ENCODE peak calls at places on chromosomes 7 and 10, in six cellular contexts. One of them, this sample, is unnamed.

GRCh38 chr10:5737352-5737751 is 52.7 kb downstream of the TASOR2 start:
- DNase-seq in HTR-8/SVneo: no peak
- DNase-seq in transverse colon: no peak
- DNase-seq in BJ: no peak
- DNase-seq in HEK293T: peak
- DNase-seq in activated CD4-positive, alpha-beta T cell treated with anti-CD3 and anti-CD28 coated beads, Interleukin-2, amount 10 ng/mL, durations not matched to agents 7 days and 5 days: no peak
- DNase-seq in this sample: no peak

GRCh38 chr10:86956841-86957448 is 470 bp downstream of the MMRN2 start:
- DNase-seq in HTR-8/SVneo: no peak
- DNase-seq in transverse colon: no peak
- DNase-seq in activated CD4-positive, alpha-beta T cell treated with anti-CD3 and anti-CD28 coated beads, Interleukin-2, amount 10 ng/mL, durations not matched to agents 7 days and 5 days: no peak
- DNase-seq in BJ: no peak
- DNase-seq in HEK293T: no peak
- DNase-seq in this sample: no peak

GRCh38 chr10:60810437-60811182 is 32.3 kb downstream of the CDK1 start:
- DNase-seq in activated CD4-positive, alpha-beta T cell treated with anti-CD3 and anti-CD28 coated beads, Interleukin-2, amount 10 ng/mL, durations not matched to agents 7 days and 5 days: no peak
- DNase-seq in transverse colon: no peak
- DNase-seq in HEK293T: no peak
- DNase-seq in BJ: no peak
- DNase-seq in HTR-8/SVneo: no peak
- DNase-seq in this sample: no peak

GRCh38 chr7:27346531-27347260 is 104.1 kb downstream of the EVX1 start:
- DNase-seq in transverse colon: peak
- DNase-seq in BJ: peak
- DNase-seq in HTR-8/SVneo: peak
- DNase-seq in HEK293T: peak
- DNase-seq in activated CD4-positive, alpha-beta T cell treated with anti-CD3 and anti-CD28 coated beads, Interleukin-2, amount 10 ng/mL, durations not matched to agents 7 days and 5 days: no peak
- DNase-seq in this sample: no peak

GRCh38 chr7:3217166-3217565 is 83.9 kb upstream of the SDK1 start:
- DNase-seq in HEK293T: no peak
- DNase-seq in BJ: no peak
- DNase-seq in transverse colon: no peak
- DNase-seq in activated CD4-positive, alpha-beta T cell treated with anti-CD3 and anti-CD28 coated beads, Interleukin-2, amount 10 ng/mL, durations not matched to agents 7 days and 5 days: no peak
- DNase-seq in HTR-8/SVneo: no peak
- DNase-seq in this sample: no peak

GRCh38 chr7:89332026-89332425 is 536.5 kb upstream of the TEX47 start:
- DNase-seq in BJ: no peak
- DNase-seq in transverse colon: no peak
- DNase-seq in activated CD4-positive, alpha-beta T cell treated with anti-CD3 and anti-CD28 coated beads, Interleukin-2, amount 10 ng/mL, durations not matched to agents 7 days and 5 days: no peak
- DNase-seq in HEK293T: no peak
- DNase-seq in HTR-8/SVneo: no peak
- DNase-seq in this sample: no peak

GRCh38 chr7:94584113-94584512 is 71.8 kb downstream of the SGCE start:
- DNase-seq in BJ: peak
- DNase-seq in HTR-8/SVneo: no peak
- DNase-seq in transverse colon: no peak
- DNase-seq in activated CD4-positive, alpha-beta T cell treated with anti-CD3 and anti-CD28 coated beads, Interleukin-2, amount 10 ng/mL, durations not matched to agents 7 days and 5 days: no peak
- DNase-seq in HEK293T: no peak
- DNase-seq in this sample: no peak

GRCh38 chr10:70145166-70145665 is 1.3 kb downstream of the TYSND1 start:
- DNase-seq in HTR-8/SVneo: no peak
- DNase-seq in BJ: no peak
- DNase-seq in HEK293T: no peak
- DNase-seq in activated CD4-positive, alpha-beta T cell treated with anti-CD3 and anti-CD28 coated beads, Interleukin-2, amount 10 ng/mL, durations not matched to agents 7 days and 5 days: no peak
- DNase-seq in transverse colon: peak
- DNase-seq in this sample: peak

GRCh38 chr7:149495785-149496641 is 1.6 kb downstream of the ZNF746 start:
- DNase-seq in HEK293T: no peak
- DNase-seq in HTR-8/SVneo: no peak
- DNase-seq in BJ: no peak
- DNase-seq in activated CD4-positive, alpha-beta T cell treated with anti-CD3 and anti-CD28 coated beads, Interleukin-2, amount 10 ng/mL, durations not matched to agents 7 days and 5 days: no peak
- DNase-seq in transverse colon: peak
- DNase-seq in this sample: peak

GRCh38 chr7:46352335-46352954 is 431.4 kb upstream of the IGFBP3 start:
- DNase-seq in transverse colon: no peak
- DNase-seq in activated CD4-positive, alpha-beta T cell treated with anti-CD3 and anti-CD28 coated beads, Interleukin-2, amount 10 ng/mL, durations not matched to agents 7 days and 5 days: peak
- DNase-seq in BJ: peak
- DNase-seq in HEK293T: peak
- DNase-seq in HTR-8/SVneo: peak
- DNase-seq in this sample: peak

GRCh38 chr10:102281103-102281502 is 35.8 kb downstream of the GBF1 start:
- DNase-seq in transverse colon: no peak
- DNase-seq in HTR-8/SVneo: no peak
- DNase-seq in BJ: no peak
- DNase-seq in HEK293T: no peak
- DNase-seq in activated CD4-positive, alpha-beta T cell treated with anti-CD3 and anti-CD28 coated beads, Interleukin-2, amount 10 ng/mL, durations not matched to agents 7 days and 5 days: no peak
- DNase-seq in this sample: no peak

GRCh38 chr10:111773950-111774349 is 409.6 kb downstream of the GPAM start:
- DNase-seq in BJ: no peak
- DNase-seq in activated CD4-positive, alpha-beta T cell treated with anti-CD3 and anti-CD28 coated beads, Interleukin-2, amount 10 ng/mL, durations not matched to agents 7 days and 5 days: no peak
- DNase-seq in HTR-8/SVneo: no peak
- DNase-seq in HEK293T: no peak
- DNase-seq in transverse colon: no peak
- DNase-seq in this sample: no peak

GRCh38 chr10:119312241-119312640 is 104.9 kb downstream of the GRK5 start:
- DNase-seq in activated CD4-positive, alpha-beta T cell treated with anti-CD3 and anti-CD28 coated beads, Interleukin-2, amount 10 ng/mL, durations not matched to agents 7 days and 5 days: no peak
- DNase-seq in HEK293T: no peak
- DNase-seq in transverse colon: no peak
- DNase-seq in HTR-8/SVneo: no peak
- DNase-seq in BJ: no peak
- DNase-seq in this sample: no peak

GRCh38 chr10:6678211-6678803 is 98.2 kb upstream of the PRKCQ start:
- DNase-seq in BJ: no peak
- DNase-seq in transverse colon: peak
- DNase-seq in HTR-8/SVneo: peak
- DNase-seq in activated CD4-positive, alpha-beta T cell treated with anti-CD3 and anti-CD28 coated beads, Interleukin-2, amount 10 ng/mL, durations not matched to agents 7 days and 5 days: peak
- DNase-seq in HEK293T: peak
- DNase-seq in this sample: peak

GRCh38 chr10:28429573-28430216 is 103.2 kb upstream of the WAC start:
- DNase-seq in BJ: no peak
- DNase-seq in activated CD4-positive, alpha-beta T cell treated with anti-CD3 and anti-CD28 coated beads, Interleukin-2, amount 10 ng/mL, durations not matched to agents 7 days and 5 days: peak
- DNase-seq in transverse colon: no peak
- DNase-seq in HTR-8/SVneo: no peak
- DNase-seq in HEK293T: no peak
- DNase-seq in this sample: peak

GRCh38 chr7:36515847-36516246 is 126.2 kb downstream of the ANLN start:
- DNase-seq in activated CD4-positive, alpha-beta T cell treated with anti-CD3 and anti-CD28 coated beads, Interleukin-2, amount 10 ng/mL, durations not matched to agents 7 days and 5 days: no peak
- DNase-seq in HEK293T: no peak
- DNase-seq in transverse colon: no peak
- DNase-seq in BJ: no peak
- DNase-seq in HTR-8/SVneo: no peak
- DNase-seq in this sample: no peak

GRCh38 chr10:49353026-49353894 is 42.6 kb downstream of the DRGX start:
- DNase-seq in activated CD4-positive, alpha-beta T cell treated with anti-CD3 and anti-CD28 coated beads, Interleukin-2, amount 10 ng/mL, durations not matched to agents 7 days and 5 days: no peak
- DNase-seq in HEK293T: no peak
- DNase-seq in HTR-8/SVneo: no peak
- DNase-seq in transverse colon: no peak
- DNase-seq in BJ: no peak
- DNase-seq in this sample: no peak

GRCh38 chr10:74008212-74008731 is 10.4 kb downstream of the VCL start:
- DNase-seq in activated CD4-positive, alpha-beta T cell treated with anti-CD3 and anti-CD28 coated beads, Interleukin-2, amount 10 ng/mL, durations not matched to agents 7 days and 5 days: no peak
- DNase-seq in BJ: peak
- DNase-seq in transverse colon: no peak
- DNase-seq in HTR-8/SVneo: peak
- DNase-seq in HEK293T: no peak
- DNase-seq in this sample: peak

GRCh38 chr7:134364619-134365037 is 47.9 kb upstream of the SLC35B4 start:
- DNase-seq in BJ: no peak
- DNase-seq in transverse colon: no peak
- DNase-seq in HTR-8/SVneo: peak
- DNase-seq in activated CD4-positive, alpha-beta T cell treated with anti-CD3 and anti-CD28 coated beads, Interleukin-2, amount 10 ng/mL, durations not matched to agents 7 days and 5 days: no peak
- DNase-seq in HEK293T: no peak
- DNase-seq in this sample: peak

GRCh38 chr10:34699904-34700303 is 115.2 kb downstream of the PARD3 start:
- DNase-seq in activated CD4-positive, alpha-beta T cell treated with anti-CD3 and anti-CD28 coated beads, Interleukin-2, amount 10 ng/mL, durations not matched to agents 7 days and 5 days: no peak
- DNase-seq in transverse colon: no peak
- DNase-seq in HEK293T: no peak
- DNase-seq in HTR-8/SVneo: no peak
- DNase-seq in BJ: no peak
- DNase-seq in this sample: no peak

GRCh38 chr7:141452911-141453310 is 98.3 kb upstream of the AGK start:
- DNase-seq in transverse colon: no peak
- DNase-seq in activated CD4-positive, alpha-beta T cell treated with anti-CD3 and anti-CD28 coated beads, Interleukin-2, amount 10 ng/mL, durations not matched to agents 7 days and 5 days: no peak
- DNase-seq in BJ: no peak
- DNase-seq in HTR-8/SVneo: no peak
- DNase-seq in HEK293T: no peak
- DNase-seq in this sample: no peak

GRCh38 chr10:72719941-72720592 is 28.1 kb downstream of the MCU start:
- DNase-seq in transverse colon: no peak
- DNase-seq in BJ: no peak
- DNase-seq in activated CD4-positive, alpha-beta T cell treated with anti-CD3 and anti-CD28 coated beads, Interleukin-2, amount 10 ng/mL, durations not matched to agents 7 days and 5 days: no peak
- DNase-seq in HTR-8/SVneo: no peak
- DNase-seq in HEK293T: no peak
- DNase-seq in this sample: no peak

GRCh38 chr7:39042706-39043105 is 65.0 kb downstream of the POU6F2 start:
- DNase-seq in transverse colon: no peak
- DNase-seq in HTR-8/SVneo: no peak
- DNase-seq in BJ: no peak
- DNase-seq in activated CD4-positive, alpha-beta T cell treated with anti-CD3 and anti-CD28 coated beads, Interleukin-2, amount 10 ng/mL, durations not matched to agents 7 days and 5 days: no peak
- DNase-seq in HEK293T: no peak
- DNase-seq in this sample: no peak

GRCh38 chr7:55556492-55556891 is 15.8 kb downstream of the VOPP1 start:
- DNase-seq in HTR-8/SVneo: no peak
- DNase-seq in activated CD4-positive, alpha-beta T cell treated with anti-CD3 and anti-CD28 coated beads, Interleukin-2, amount 10 ng/mL, durations not matched to agents 7 days and 5 days: no peak
- DNase-seq in transverse colon: no peak
- DNase-seq in HEK293T: no peak
- DNase-seq in BJ: no peak
- DNase-seq in this sample: no peak

GRCh38 chr7:53811555-53812079 is 730.6 kb upstream of the VSTM2A start:
- DNase-seq in HTR-8/SVneo: peak
- DNase-seq in activated CD4-positive, alpha-beta T cell treated with anti-CD3 and anti-CD28 coated beads, Interleukin-2, amount 10 ng/mL, durations not matched to agents 7 days and 5 days: no peak
- DNase-seq in BJ: no peak
- DNase-seq in HEK293T: no peak
- DNase-seq in transverse colon: no peak
- DNase-seq in this sample: no peak

This sample was measured in RKO.